ENCODE peak calls at places on chromosomes 11 and 22, in four cellular contexts. O, P, N and Q are unnamed samples. For H3K36me3, the result is how much of the 10 kb centered on the place peaks cover.

GRCh38 chr11:70526116-70527045 is 128.1 kb downstream of the CTTN start:
- DNase-seq in O (no peak), P (no peak), N (no peak), Q (no peak)

GRCh38 chr11:65504671-65505433 is 6.0 kb downstream of the MALAT1 start:
- DNase-seq in O (no peak), P (no peak), N (no peak), Q (no peak)

GRCh38 chr11:121369366-121369765 is 76.8 kb downstream of the SC5D start:
- DNase-seq in O (no peak), P (no peak), N (no peak), Q (no peak)

GRCh38 chr22:49623176-49623575 is 204.5 kb downstream of the BRD1 start:
- DNase-seq in O (no peak), P (no peak), N (no peak), Q (no peak)

GRCh38 chr22:29003975-29004646 is 57.5 kb downstream of the C22orf31 start:
- DNase-seq in O (peak), P (no peak), N (no peak), Q (peak)

GRCh38 chr22:40453676-40454075 is 83.3 kb downstream of the SGSM3 start:
- DNase-seq in O (no peak), P (no peak), N (no peak), Q (no peak)

GRCh38 chr11:107563702-107564101 is 1.8 kb downstream of the ALKBH8 start:
- DNase-seq in O (peak), P (peak), N (no peak), Q (no peak)

GRCh38 chr11:103924166-103925013 is 112.0 kb upstream of the DDI1 start:
- DNase-seq in O (no peak), P (no peak), N (no peak), Q (no peak)

GRCh38 chr11:69442012-69442806 is 39.3 kb upstream of the LINC01488 start:
- DNase-seq in O (no peak), P (no peak), N (no peak), Q (no peak)

GRCh38 chr11:132028380-132029240 is 658.2 kb downstream of the NTM start:
- DNase-seq in O (peak), P (peak), N (no peak), Q (peak)

GRCh38 chr11:91935120-91935519 is 289.5 kb upstream of the FAT3 start:
- DNase-seq in O (no peak), P (no peak), N (no peak), Q (no peak)

GRCh38 chr11:66386171-66387069 is 14.9 kb upstream of the SLC29A2 start:
- DNase-seq in O (peak), P (peak), N (no peak), Q (peak)

GRCh38 chr11:19557720-19558140 is 154.9 kb upstream of the NAV2 start:
- DNase-seq in O (peak), P (peak), N (no peak), Q (peak)

GRCh38 chr11:7245341-7245740 is 6.4 kb upstream of the SYT9 start:
- DNase-seq in O (no peak), P (no peak), N (no peak), Q (no peak)

GRCh38 chr11:32297629-32298028 is 137.7 kb downstream of the WT1 start:
- DNase-seq in O (peak), P (no peak), N (no peak), Q (no peak)

GRCh38 chr11:62539238-62539925 is 7.2 kb downstream of the AHNAK start:
- DNase-seq in O (no peak), P (no peak), N (no peak), Q (peak)

GRCh38 chr11:11534981-11535380 is 86.8 kb downstream of the GALNT18 start:
- DNase-seq in O (no peak), P (no peak), N (no peak), Q (no peak)

GRCh38 chr22:36360871-36361383 is 26.8 kb downstream of the MYH9 start:
- DNase-seq in O (peak), P (peak), N (no peak), Q (no peak)
- H3K4me3 ChIP-seq in O (peak), P (no peak), N (peak), Q (no peak)

DNA sequence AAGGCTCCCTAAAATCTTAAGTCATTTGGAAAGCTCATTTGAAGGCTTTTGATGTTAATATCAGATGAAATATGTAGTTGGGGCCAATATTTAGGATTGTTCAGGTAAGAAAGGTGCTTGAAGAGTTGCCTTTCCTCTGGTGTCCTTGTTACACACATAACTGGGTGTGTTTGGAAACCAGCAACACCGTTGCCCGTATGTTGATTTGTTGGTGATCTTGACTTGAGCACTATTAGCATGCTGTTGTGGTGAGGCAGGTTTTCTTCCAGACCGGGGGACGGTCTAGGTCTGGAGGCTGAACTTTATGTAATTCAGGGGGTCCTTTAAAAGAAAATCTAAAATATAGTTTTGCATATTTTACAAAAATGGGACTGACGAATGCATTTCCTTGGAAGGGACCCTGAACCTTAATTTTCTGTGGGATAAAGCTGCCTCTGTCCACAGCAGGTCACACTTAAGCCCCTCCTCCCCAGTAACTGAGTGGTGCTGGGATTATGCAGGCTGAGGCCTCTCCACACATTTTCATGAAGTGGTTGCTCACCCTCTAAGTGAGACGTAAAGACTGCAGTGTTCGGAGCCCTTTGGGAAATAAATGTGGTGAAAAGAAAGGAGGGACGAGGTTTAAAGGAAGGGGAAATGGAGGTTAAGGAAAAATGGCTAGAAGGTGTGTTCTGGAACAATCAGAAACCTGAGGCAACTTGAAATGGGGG is 1.8 kb downstream of the YWHAH start:
- DNase-seq in O (no peak), P (no peak), N (no peak), Q (peak)
- H3K36me3 ChIP-seq in O (under half), P (under half), N (under half), Q (under half)

DNA sequence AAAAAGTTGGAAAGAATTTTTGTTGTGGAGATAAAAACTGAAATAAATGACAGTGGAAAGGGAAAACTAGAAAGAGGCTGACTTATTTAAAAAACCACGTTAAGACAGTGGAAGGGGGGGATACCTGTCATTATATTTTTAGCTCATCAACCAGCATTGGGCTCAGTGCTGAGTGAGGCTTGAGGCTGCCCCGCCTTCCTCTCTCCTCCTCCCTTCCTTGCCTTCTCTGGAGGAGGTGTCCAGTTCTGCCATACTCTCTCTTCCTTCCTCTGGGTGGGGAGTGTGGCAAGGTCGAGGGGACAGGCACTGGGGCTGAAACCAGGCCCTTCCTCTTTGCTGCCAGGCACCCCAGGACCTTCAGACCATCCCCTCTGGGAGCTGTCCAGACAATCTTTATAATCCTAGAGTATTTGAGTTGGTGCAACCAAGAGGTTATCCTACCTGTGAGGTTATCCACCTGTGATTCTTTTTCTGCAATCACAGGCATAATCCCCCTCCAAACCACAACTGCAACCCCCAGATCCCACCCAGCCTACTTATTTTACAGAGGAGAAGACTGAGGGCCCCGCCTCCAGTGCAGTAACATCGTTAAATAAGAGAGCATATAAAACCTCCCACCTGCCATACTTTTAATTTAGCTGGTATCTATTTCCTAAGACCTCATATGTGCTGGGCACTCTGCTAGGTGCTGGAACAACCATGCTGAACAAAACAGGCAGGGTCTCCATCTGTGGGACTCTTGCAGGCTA is 578.5 kb downstream of the BUD13 start:
- DNase-seq in O (no peak), P (peak), N (no peak), Q (no peak)
- H3K4me3 ChIP-seq in O (peak), P (peak), N (peak), Q (peak)

GRCh38 chr11:46288451-46288850 is 11.0 kb downstream of the CREB3L1 start:
- DNase-seq in O (no peak), P (no peak), N (no peak), Q (no peak)
- H3K36me3 ChIP-seq in O (under half), P (under half), N (under half), Q (under half)

GRCh38 chr11:37264783-37265182 is 666.7 kb upstream of the RAG2 start:
- DNase-seq in O (no peak), P (no peak), N (no peak), Q (no peak)

GRCh38 chr11:37259734-37260133 is 661.7 kb upstream of the RAG2 start:
- DNase-seq in O (no peak), P (no peak), N (no peak), Q (no peak)

GRCh38 chr11:37264060-37264459 is 666.0 kb upstream of the RAG2 start:
- DNase-seq in O (no peak), P (no peak), N (no peak), Q (no peak)
- H3K4me3 ChIP-seq in O (no peak), P (no peak), N (no peak), Q (no peak)

GRCh38 chr22:37628830-37629229 is 10.6 kb upstream of the SH3BP1 start:
- DNase-seq in O (no peak), P (no peak), N (no peak), Q (no peak)

GRCh38 chr22:37631448-37632173 is 7.9 kb upstream of the SH3BP1 start:
- DNase-seq in O (no peak), P (no peak), N (no peak), Q (peak)

GRCh38 chr22:37627545-37627944 is 11.9 kb upstream of the SH3BP1 start:
- DNase-seq in O (no peak), P (no peak), N (no peak), Q (no peak)

GRCh38 chr22:37630839-37631435 is 8.5 kb upstream of the SH3BP1 start:
- DNase-seq in O (no peak), P (peak), N (no peak), Q (peak)

DNA sequence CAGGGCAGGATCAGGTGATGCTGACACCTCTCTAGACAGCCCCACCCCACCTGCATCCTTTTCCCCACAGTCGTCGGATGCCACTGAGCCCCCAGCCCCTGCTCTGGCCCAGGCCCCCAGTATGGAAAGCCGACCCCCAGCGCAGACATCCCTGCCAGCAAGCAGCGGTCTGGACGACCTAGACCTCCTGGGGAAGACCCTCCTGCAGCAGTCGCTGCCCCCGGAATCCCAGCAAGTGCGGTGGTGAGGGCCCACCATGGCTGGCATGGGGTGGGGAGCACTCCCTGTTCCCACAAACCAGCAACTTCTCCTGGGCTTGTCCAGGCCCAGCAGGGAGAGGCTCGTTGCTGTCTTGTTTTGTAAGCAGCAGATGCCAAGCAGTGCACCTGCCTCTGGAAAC is 9.5 kb upstream of the SH3BP1 start:
- DNase-seq in O (no peak), P (no peak), N (no peak), Q (no peak)
- H3K36me3 ChIP-seq in O (under half), P (under half), N (under half), Q (under half)

DNA sequence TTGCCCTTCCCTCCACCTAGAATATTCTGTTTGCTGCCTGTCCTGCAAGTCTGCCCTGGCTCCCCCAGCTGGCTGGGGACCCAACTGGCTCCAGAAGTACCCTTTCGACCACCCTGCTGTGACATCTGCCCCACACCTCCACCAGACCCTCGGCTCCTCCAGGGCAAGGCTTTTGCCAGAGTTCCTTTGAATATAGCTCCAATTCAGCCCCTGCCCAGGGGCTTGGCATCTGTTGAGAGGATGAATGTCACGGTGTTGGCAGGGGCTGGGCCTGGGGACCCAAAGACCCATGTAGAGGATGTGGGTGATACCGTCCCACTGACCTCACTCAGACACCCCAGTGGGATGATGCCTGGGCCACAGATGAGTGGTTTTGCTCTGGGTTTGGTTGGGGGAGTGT is 4.0 kb downstream of the NLRP6 start:
- DNase-seq in O (no peak), P (no peak), N (no peak), Q (no peak)
- H3K4me3 ChIP-seq in O (no peak), P (no peak), N (no peak), Q (no peak)

DNA sequence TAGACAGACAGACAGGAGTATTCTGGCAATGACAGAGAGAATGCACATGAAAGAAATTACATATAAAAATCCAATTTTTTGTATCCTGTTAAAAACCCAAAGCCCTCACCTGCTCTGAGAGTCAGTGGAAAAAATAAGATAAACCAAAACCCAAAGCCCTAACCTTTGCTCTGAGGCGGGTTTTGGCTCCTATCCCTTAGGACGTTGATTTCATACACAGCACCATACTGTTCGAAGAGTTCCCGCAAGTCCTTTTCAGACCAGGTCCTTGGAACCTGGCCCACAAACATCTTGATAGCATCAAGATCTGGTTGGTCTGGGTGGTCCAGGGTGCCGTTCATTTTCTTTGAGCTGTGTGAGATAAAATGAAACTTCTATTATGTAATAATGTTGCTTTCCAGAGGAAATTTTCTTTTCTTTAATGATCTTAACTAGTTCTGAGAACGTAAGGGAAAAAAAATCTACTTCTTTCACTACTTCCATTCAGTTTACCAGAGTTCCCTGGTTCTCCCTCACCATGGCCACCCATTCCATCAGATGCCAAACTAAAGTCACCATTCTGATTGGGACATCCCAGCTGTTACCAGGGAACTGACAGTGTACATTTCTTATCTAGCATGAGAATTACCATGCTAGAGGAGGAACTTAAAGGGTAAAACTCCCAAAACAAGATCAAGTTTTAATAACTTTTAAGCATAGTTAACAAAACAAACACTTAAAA is 39.9 kb upstream of the RAPSN start:
- DNase-seq in O (no peak), P (no peak), N (no peak), Q (no peak)
- H3K36me3 ChIP-seq in O (under half), P (under half), N (under half), Q (under half)

GRCh38 chr22:21856868-21857267 is 10.6 kb downstream of the MAPK1 start:
- DNase-seq in O (no peak), P (no peak), N (no peak), Q (no peak)

GRCh38 chr22:21857501-21857914 is 9.9 kb downstream of the MAPK1 start:
- DNase-seq in O (no peak), P (peak), N (no peak), Q (no peak)

GRCh38 chr22:21855715-21856114 is 11.7 kb downstream of the MAPK1 start:
- DNase-seq in O (no peak), P (no peak), N (no peak), Q (no peak)

GRCh38 chr22:21858025-21858764 is 9.2 kb downstream of the MAPK1 start:
- DNase-seq in O (no peak), P (no peak), N (no peak), Q (no peak)

DNA sequence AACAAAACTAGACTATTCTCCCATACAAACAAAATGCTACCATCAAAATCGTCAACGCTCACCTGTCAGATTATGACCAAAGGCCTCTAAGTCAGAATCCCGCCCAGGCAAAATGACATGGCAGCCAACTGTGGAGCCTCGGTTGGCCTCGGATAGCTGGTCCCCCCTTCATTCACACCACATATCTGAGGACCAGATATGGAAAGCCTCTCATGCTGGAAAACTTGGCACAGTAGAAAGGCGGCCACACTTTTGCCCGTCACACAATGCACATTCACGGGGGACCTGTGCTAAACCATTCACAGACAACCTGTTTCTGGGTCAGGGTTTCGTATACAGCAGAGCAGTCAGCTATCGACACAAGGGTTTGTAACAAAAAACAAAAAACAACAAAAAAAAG is 11.2 kb downstream of the MAPK1 start:
- DNase-seq in O (no peak), P (no peak), N (no peak), Q (no peak)
- H3K4me3 ChIP-seq in O (no peak), P (no peak), N (no peak), Q (no peak)

DNA sequence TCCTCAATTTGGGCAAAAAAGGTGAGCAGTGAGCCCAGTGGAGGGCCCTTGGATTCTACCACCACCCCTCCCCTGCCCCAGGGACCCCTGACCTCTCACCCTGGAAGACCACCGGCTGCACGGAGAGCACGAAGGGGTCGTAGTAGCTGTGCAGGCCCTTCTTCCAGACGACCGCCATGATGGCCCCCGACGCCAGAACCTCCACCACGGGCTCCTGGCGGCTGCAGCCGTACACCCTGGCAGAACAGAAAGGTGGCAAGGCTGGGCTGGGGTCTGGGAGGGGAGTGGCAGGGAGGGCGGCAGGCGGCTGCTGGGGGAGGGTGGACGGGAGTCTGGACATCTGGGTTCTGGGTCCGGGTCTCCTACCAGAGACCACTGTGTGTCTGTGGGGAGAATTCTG is 23.3 kb downstream of the TMPRSS6 start:
- DNase-seq in O (no peak), P (no peak), N (no peak), Q (no peak)
- H3K36me3 ChIP-seq in O (under half), P (under half), N (under half), Q (under half)